ENCODE peak calls at places on chromosome 14, in four cellular contexts. One of them, this sample, is unnamed.

GRCh38 chr14:95935228-95935822 is 58.7 kb downstream of the TUNAR start:
- DNase-seq in cardiac muscle cell: peak; percentile 37
- DNase-seq in dorsolateral prefrontal cortex: no peak
- DNase-seq in HFFc6: peak; percentile 21
- DNase-seq in this sample: peak; percentile 61

GRCh38 chr14:80636071-80636470 is 305.5 kb downstream of the CEP128 start:
- DNase-seq in dorsolateral prefrontal cortex: no peak
- DNase-seq in cardiac muscle cell: peak; percentile 17
- DNase-seq in HFFc6: peak; percentile 36
- DNase-seq in this sample: no peak

GRCh38 chr14:31059152-31059924 is 33.2 kb upstream of the STRN3 start:
- DNase-seq in HFFc6: peak; percentile 42
- DNase-seq in cardiac muscle cell: peak; percentile 97
- DNase-seq in dorsolateral prefrontal cortex: no peak
- DNase-seq in this sample: no peak

GRCh38 chr14:51317373-51317772 is 77.3 kb downstream of the TMX1 start:
- DNase-seq in cardiac muscle cell: no peak
- DNase-seq in HFFc6: no peak
- DNase-seq in dorsolateral prefrontal cortex: no peak
- DNase-seq in this sample: no peak

GRCh38 chr14:36605506-36605857 is 23.1 kb upstream of the NKX2-8 start:
- DNase-seq in cardiac muscle cell: peak; percentile 5
- DNase-seq in HFFc6: no peak
- DNase-seq in dorsolateral prefrontal cortex: no peak
- DNase-seq in this sample: no peak

GRCh38 chr14:36519431-36520321 is at the start of gene NKX2-1:
- DNase-seq in cardiac muscle cell: no peak
- DNase-seq in HFFc6: no peak
- DNase-seq in dorsolateral prefrontal cortex: no peak
- DNase-seq in this sample: peak; percentile 7

GRCh38 chr14:99676657-99677056 is 7.4 kb upstream of the CYP46A1 start:
- DNase-seq in dorsolateral prefrontal cortex: no peak
- DNase-seq in HFFc6: no peak
- DNase-seq in cardiac muscle cell: no peak
- DNase-seq in this sample: no peak

GRCh38 chr14:46973295-46973694 is 321.7 kb upstream of the RPL10L start:
- DNase-seq in HFFc6: no peak
- DNase-seq in cardiac muscle cell: no peak
- DNase-seq in dorsolateral prefrontal cortex: no peak
- DNase-seq in this sample: no peak

GRCh38 chr14:101134161-101134631 is 230.7 kb upstream of the RTL1 start:
- DNase-seq in dorsolateral prefrontal cortex: peak; percentile 22
- DNase-seq in cardiac muscle cell: no peak
- DNase-seq in HFFc6: no peak
- DNase-seq in this sample: no peak

GRCh38 chr14:97379091-97379531 is 581.9 kb downstream of the VRK1 start:
- DNase-seq in dorsolateral prefrontal cortex: no peak
- DNase-seq in cardiac muscle cell: no peak
- DNase-seq in HFFc6: no peak
- DNase-seq in this sample: no peak

GRCh38 chr14:39974036-39974435 is 541.8 kb upstream of the FBXO33 start:
- DNase-seq in dorsolateral prefrontal cortex: no peak
- DNase-seq in HFFc6: no peak
- DNase-seq in cardiac muscle cell: no peak
- DNase-seq in this sample: no peak

GRCh38 chr14:49950275-49951250 is 57.7 kb downstream of the ARF6 start:
- DNase-seq in HFFc6: no peak
- DNase-seq in dorsolateral prefrontal cortex: no peak
- DNase-seq in cardiac muscle cell: no peak
- DNase-seq in this sample: no peak

GRCh38 chr14:74948228-74949175 is 6.9 kb downstream of the PGF start:
- DNase-seq in dorsolateral prefrontal cortex: no peak
- DNase-seq in cardiac muscle cell: no peak
- DNase-seq in HFFc6: no peak
- DNase-seq in this sample: no peak

DNA sequence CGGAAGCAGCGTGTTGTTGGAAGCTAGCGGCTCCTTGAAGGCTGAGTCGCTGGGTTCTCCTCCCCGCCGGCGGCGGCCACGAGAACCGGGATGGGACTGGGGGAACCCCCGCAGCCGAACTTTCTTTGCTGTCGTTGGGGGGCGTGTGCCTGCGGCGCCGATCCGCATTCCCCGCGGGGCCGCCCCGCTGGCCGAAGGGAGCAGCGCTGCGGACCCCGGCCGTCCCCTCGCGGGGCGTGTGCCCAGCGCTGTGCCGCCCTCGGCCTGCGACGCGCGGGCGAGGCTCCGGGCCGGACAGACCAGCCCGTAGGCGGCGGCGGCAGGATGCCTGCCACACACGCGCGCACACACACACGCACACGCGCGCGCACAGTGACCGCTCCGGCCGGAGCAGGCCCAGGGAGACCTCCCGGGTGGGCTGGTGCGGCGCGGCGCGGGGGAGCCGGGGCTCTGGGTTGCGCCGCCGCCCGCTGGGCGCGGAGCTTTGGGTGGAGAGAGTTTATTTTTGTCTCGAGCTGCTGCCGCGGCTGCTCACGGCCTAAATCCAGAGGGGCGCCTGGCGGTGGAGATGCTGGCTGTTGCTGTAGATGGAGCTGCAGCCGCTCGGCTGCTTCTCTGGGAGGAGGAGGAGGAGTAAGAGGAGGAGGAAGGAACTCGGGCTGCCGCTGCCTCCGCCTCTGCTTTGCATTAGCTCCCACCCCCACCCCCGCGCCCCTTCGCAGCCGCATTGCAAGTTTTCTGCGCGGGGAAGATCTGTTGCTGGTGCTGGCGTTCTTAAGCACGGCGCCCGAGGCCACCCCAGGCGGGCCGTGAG is at the start of gene SAMD4A:
- DNase-seq in HFFc6: peak; percentile 82
- DNase-seq in dorsolateral prefrontal cortex: peak; percentile 79
- DNase-seq in cardiac muscle cell: peak; percentile 93
- DNase-seq in this sample: peak; percentile 53
- TF ChIP-seq CTCF in HFFc6: peak; percentile 35
- TF ChIP-seq CTCF in dorsolateral prefrontal cortex: peak; percentile 38
- TF ChIP-seq CTCF in cardiac muscle cell: peak; percentile 35
- TF ChIP-seq CTCF in this sample: peak; percentile 53

DNA sequence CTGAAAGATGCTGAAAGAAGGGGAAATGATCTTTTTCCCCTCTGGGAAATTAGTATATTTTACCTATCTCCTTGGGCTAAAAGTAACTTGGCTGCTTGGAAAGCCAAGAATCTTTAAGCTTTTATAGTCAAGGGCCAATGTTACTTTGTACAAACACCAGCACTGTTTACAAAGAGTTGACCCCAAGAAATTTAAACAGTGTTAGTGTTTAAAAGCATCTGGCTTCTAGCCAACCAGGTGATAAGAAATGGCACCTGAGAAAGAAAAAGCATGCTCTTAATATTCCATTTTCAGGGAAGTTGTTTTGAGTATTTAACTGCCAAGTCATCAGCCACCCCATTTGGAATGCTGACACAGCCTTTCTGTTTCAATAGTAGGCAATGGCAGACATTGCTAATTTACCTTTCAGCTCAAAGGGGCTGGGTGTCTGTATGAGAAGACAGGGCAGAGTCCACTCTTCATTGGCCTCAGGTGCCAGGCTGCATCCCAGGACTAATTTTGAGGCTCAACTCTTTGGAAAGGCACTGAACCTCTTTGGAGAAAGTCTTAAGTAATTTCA is 3.7 kb upstream of the SLC35F4 start:
- DNase-seq in cardiac muscle cell: no peak
- DNase-seq in dorsolateral prefrontal cortex: no peak
- DNase-seq in HFFc6: no peak
- DNase-seq in this sample: no peak
- TF ChIP-seq CTCF in cardiac muscle cell: no peak
- TF ChIP-seq CTCF in dorsolateral prefrontal cortex: no peak
- TF ChIP-seq CTCF in HFFc6: no peak
- TF ChIP-seq CTCF in this sample: no peak

GRCh38 chr14:43539210-43539609 is 967.9 kb downstream of the FSCB start:
- DNase-seq in HFFc6: no peak
- DNase-seq in cardiac muscle cell: peak; percentile 32
- DNase-seq in dorsolateral prefrontal cortex: no peak
- DNase-seq in this sample: no peak

GRCh38 chr14:43535231-43535838 is 971.7 kb downstream of the FSCB start:
- DNase-seq in HFFc6: no peak
- DNase-seq in dorsolateral prefrontal cortex: no peak
- DNase-seq in cardiac muscle cell: no peak
- DNase-seq in this sample: no peak

GRCh38 chr14:43541356-43541755 is 965.7 kb downstream of the FSCB start:
- DNase-seq in dorsolateral prefrontal cortex: no peak
- DNase-seq in cardiac muscle cell: no peak
- DNase-seq in HFFc6: no peak
- DNase-seq in this sample: no peak

DNA sequence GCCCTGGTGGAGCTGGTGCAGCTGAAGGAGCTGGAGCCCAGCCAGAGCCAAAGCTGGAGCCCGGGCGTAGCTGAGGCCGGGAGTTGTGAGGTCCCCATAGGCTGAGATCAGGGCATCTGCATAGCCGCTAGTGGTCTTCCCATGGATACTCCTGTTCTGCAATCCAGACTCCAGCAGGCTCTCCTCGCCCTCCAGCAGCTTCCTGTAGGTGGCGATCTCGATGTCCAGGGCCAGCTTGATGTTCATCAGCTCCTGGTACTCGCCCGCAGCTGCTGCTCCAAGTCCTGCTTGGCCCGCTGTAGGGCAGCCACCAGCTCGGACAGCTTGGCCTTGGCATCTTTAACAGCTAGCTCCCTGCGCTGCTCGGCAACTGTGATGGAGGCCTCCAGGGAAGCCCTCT is 966.1 kb downstream of the FSCB start:
- DNase-seq in HFFc6: no peak
- DNase-seq in dorsolateral prefrontal cortex: no peak
- DNase-seq in cardiac muscle cell: no peak
- DNase-seq in this sample: no peak
- TF ChIP-seq CTCF in HFFc6: no peak
- TF ChIP-seq CTCF in dorsolateral prefrontal cortex: no peak
- TF ChIP-seq CTCF in cardiac muscle cell: no peak
- TF ChIP-seq CTCF in this sample: peak; percentile 21

DNA sequence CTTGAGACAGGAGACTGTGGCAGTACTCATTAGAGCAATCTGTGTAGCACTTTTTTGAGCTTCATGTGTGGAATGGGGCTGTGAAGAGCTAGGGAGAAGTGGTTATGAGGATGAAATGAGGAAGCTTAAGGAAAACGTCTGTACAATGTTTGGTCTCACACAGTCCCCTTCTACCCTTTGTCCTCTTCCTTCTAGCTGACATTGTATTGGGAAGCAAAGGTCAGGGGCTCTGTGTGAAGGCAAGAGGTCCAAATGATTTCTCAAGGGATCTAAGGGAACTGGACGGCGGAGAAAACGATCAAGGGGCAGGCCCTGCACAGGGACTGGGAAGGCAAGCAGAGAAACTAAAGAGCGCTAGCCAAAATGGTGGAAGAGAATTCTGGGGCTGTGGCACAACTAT is 13.1 kb upstream of the CIPC start:
- DNase-seq in HFFc6: no peak
- DNase-seq in cardiac muscle cell: no peak
- DNase-seq in dorsolateral prefrontal cortex: no peak
- DNase-seq in this sample: peak; percentile 23
- TF ChIP-seq CTCF in HFFc6: no peak
- TF ChIP-seq CTCF in cardiac muscle cell: no peak
- TF ChIP-seq CTCF in dorsolateral prefrontal cortex: no peak
- TF ChIP-seq CTCF in this sample: no peak

DNA sequence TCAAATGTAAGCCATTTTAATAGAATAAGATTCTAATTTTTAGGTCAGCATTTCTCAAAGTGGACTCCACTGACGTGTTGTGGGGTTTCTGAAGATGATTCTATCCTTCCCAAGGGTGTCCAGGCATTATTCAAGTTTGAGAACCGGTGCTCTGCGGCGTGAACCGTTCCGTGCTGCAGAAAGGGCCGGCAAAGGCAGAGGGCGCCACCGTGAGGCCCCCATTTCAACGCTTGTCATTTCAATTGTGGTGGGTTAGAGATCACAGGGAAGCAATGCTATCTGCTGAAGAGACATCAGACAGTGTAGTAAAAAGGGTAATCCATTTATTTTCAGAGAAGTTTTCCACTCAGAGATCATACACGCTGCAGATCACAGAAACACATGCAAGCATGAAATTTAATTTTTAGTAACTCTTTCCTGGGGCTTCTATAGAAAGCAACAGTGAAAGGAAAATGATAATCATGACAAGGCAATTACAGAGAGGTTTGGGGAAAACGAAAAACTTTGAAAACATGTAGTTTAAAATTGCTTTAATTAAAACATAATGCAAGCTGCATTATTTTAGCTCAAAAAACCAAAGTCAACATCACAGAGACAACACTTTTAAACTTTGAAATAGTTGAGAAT is 201.7 kb downstream of the EXOC5 start:
- DNase-seq in cardiac muscle cell: peak; percentile 30
- DNase-seq in HFFc6: no peak
- DNase-seq in dorsolateral prefrontal cortex: peak; percentile 65
- DNase-seq in this sample: peak; percentile 59
- TF ChIP-seq CTCF in cardiac muscle cell: peak; percentile 65
- TF ChIP-seq CTCF in HFFc6: peak; percentile 58
- TF ChIP-seq CTCF in dorsolateral prefrontal cortex: peak; percentile 49
- TF ChIP-seq CTCF in this sample: peak; percentile 72

DNA sequence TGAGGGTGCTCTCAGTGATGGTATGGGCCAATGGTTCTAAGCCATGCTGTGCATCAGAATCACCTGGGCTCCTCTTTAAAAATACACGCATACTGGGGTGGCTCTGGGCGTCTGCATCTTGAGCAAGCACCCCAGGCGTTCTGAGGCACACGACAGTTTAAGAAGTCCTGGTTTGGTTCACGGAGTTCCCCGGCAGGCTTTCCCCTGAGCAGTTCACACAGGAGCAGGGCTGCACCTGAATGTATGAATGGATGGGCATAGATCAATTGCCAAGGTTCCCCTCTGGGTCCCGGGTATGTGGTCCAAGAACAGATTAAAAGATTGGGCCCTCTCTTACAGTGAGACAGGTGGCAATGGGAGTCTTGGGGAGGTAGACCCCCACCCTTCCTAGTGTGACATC is 395.3 kb downstream of the DPF3 start:
- DNase-seq in cardiac muscle cell: no peak
- DNase-seq in HFFc6: no peak
- DNase-seq in dorsolateral prefrontal cortex: no peak
- DNase-seq in this sample: no peak
- TF ChIP-seq CTCF in cardiac muscle cell: no peak
- TF ChIP-seq CTCF in HFFc6: no peak
- TF ChIP-seq CTCF in dorsolateral prefrontal cortex: no peak
- TF ChIP-seq CTCF in this sample: no peak

DNA sequence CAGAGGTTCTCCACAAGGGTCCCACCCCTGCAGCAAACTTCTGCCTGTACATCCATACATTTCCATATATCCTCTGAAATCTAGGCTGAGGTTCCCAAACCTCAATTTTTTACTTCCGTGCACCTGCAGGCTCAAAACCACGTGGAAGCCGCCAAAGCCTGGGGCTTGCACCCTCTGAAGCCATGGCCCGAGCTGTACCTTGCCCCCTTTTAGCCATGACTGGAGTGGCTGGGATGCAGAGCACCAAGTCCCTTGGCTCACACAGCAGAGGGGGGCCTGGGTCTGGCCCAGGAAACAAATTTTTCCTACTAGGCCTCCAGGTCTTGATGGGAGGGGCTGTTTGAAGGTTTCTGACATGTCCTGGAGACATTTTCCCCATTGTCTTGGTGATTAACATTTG is 84.4 kb downstream of the FSCB start:
- DNase-seq in HFFc6: no peak
- DNase-seq in cardiac muscle cell: no peak
- DNase-seq in dorsolateral prefrontal cortex: no peak
- DNase-seq in this sample: no peak
- TF ChIP-seq CTCF in HFFc6: no peak
- TF ChIP-seq CTCF in cardiac muscle cell: no peak
- TF ChIP-seq CTCF in dorsolateral prefrontal cortex: no peak
- TF ChIP-seq CTCF in this sample: no peak

GRCh38 chr14:68913516-68913915 is 65.6 kb downstream of the ACTN1 start:
- DNase-seq in dorsolateral prefrontal cortex: no peak
- DNase-seq in HFFc6: no peak
- DNase-seq in cardiac muscle cell: no peak
- DNase-seq in this sample: no peak
- TF ChIP-seq CTCF in dorsolateral prefrontal cortex: no peak
- TF ChIP-seq CTCF in HFFc6: no peak
- TF ChIP-seq CTCF in cardiac muscle cell: no peak
- TF ChIP-seq CTCF in this sample: no peak

GRCh38 chr14:64218344-64219240 is 75.6 kb downstream of the ESR2 start:
- DNase-seq in cardiac muscle cell: peak; percentile 65
- DNase-seq in dorsolateral prefrontal cortex: no peak
- DNase-seq in HFFc6: no peak
- DNase-seq in this sample: no peak
- TF ChIP-seq CTCF in cardiac muscle cell: no peak
- TF ChIP-seq CTCF in dorsolateral prefrontal cortex: no peak
- TF ChIP-seq CTCF in HFFc6: no peak
- TF ChIP-seq CTCF in this sample: no peak